ENCODE peak calls at places on chromosomes 16 and 17, in five cellular contexts. J is naive thymus-derived CD8-positive, alpha-beta T cell; N is Peyer's patch; Z is fibroblast of the conjunctiva; A is cardiac muscle cell. G is an unnamed sample.

GRCh38 chr17:2421315-2422147 is 20.7 kb upstream of the MNT start:
- DNase-seq in Z (no peak), J (no peak), A (no peak), N (no peak), G (no peak)

GRCh38 chr16:11386791-11387546 is 41.7 kb downstream of the RMI2 start:
- DNase-seq in J (no peak), A (peak), N (peak), Z (no peak), G (no peak)

GRCh38 chr16:8854298-8854948 is 14.4 kb downstream of the CARHSP1 start:
- DNase-seq in A (no peak), J (no peak), Z (no peak), N (peak), G (no peak)

GRCh38 chr17:50868594-50868993 is 2.4 kb upstream of the TOB1 start:
- DNase-seq in Z (no peak), A (no peak), J (no peak), N (no peak), G (no peak)

GRCh38 chr17:62592305-62593099 is 35.0 kb upstream of the MRC2 start:
- DNase-seq in J (no peak), Z (no peak), A (no peak), N (no peak), G (no peak)

GRCh38 chr17:13619462-13619861 is 17.7 kb upstream of the HS3ST3A1 start:
- DNase-seq in N (no peak), A (no peak), Z (no peak), J (no peak), G (no peak)

GRCh38 chr17:79844869-79845600 is 5.8 kb upstream of the CBX4 start:
- DNase-seq in N (peak), A (peak), J (no peak), Z (no peak), G (peak)

GRCh38 chr16:1082952-1083675 is 10.6 kb downstream of the SSTR5 start:
- DNase-seq in Z (no peak), N (no peak), A (no peak), J (no peak), G (no peak)

GRCh38 chr17:59311051-59311468 is 20.4 kb upstream of the YPEL2 start:
- DNase-seq in N (no peak), Z (peak), J (no peak), A (peak), G (peak)

GRCh38 chr16:87626401-87626800 is 24.1 kb downstream of the JPH3 start:
- DNase-seq in A (no peak), Z (no peak), N (no peak), J (no peak), G (no peak)

GRCh38 chr17:30113213-30113612 is 3.4 kb upstream of the NSRP1 start:
- DNase-seq in Z (no peak), N (no peak), A (no peak), J (no peak), G (no peak)

GRCh38 chr16:54275956-54276355 is 10.6 kb downstream of the IRX3 start:
- DNase-seq in J (no peak), Z (no peak), N (no peak), A (no peak), G (no peak)

GRCh38 chr16:3974751-3975150 is 94.2 kb upstream of the CREBBP start:
- DNase-seq in Z (no peak), N (no peak), J (no peak), A (no peak), G (no peak)

GRCh38 chr17:50909765-50910661 is 43.9 kb upstream of the TOB1 start:
- DNase-seq in N (no peak), Z (no peak), J (peak), A (no peak), G (peak)